ENCODE peak calls at places on chromosomes 12 and 14, in six cellular contexts. S, X, T, E, O and V are unnamed samples.

GRCh38 chr14:23047042-23047634 is 5.1 kb downstream of the PSMB11 start:
- DNase-seq in E (no peak), S (no peak), X (peak), T (no peak), O (no peak), V (no peak)

GRCh38 chr14:102248121-102248520 is 56.8 kb downstream of the MOK start:
- DNase-seq in E (no peak), O (no peak), X (peak), T (no peak), S (no peak), V (no peak)

GRCh38 chr12:48986720-48987291 is 8.7 kb downstream of the WNT1 start:
- DNase-seq in T (no peak), S (no peak), E (no peak), X (no peak), O (no peak), V (no peak)

GRCh38 chr12:806116-806805 is 53.9 kb downstream of the WNK1 start:
- DNase-seq in T (no peak), S (no peak), E (no peak), O (no peak), X (peak), V (peak)

GRCh38 chr12:57888407-57889157 is 42.1 kb upstream of the CTDSP2 start:
- DNase-seq in S (peak), X (no peak), T (no peak), E (no peak), O (no peak), V (peak)

GRCh38 chr12:62737615-62738014 is 197.3 kb downstream of the PPM1H start:
- DNase-seq in S (no peak), X (no peak), E (no peak), O (no peak), T (no peak), V (no peak)

GRCh38 chr12:7498832-7499231 is 4.7 kb downstream of the CD163 start:
- DNase-seq in T (no peak), S (peak), X (peak), O (no peak), E (no peak), V (peak)

GRCh38 chr12:117093918-117094630 is 5.1 kb downstream of the TESC start:
- DNase-seq in O (no peak), S (no peak), E (no peak), X (no peak), T (no peak), V (no peak)

GRCh38 chr12:110739894-110740293 is 2.8 kb downstream of the PPP1CC start:
- DNase-seq in S (no peak), T (no peak), X (no peak), O (no peak), E (no peak), V (no peak)

GRCh38 chr12:122862110-122862634 is 26.9 kb downstream of the HIP1R start:
- DNase-seq in S (no peak), O (no peak), T (no peak), X (no peak), E (no peak), V (no peak)

GRCh38 chr12:68236421-68237059 is 10.9 kb upstream of the IL26 start:
- DNase-seq in O (no peak), T (no peak), S (no peak), X (no peak), E (peak), V (no peak)

GRCh38 chr12:19010087-19010486 is 119.4 kb upstream of the PLEKHA5 start:
- DNase-seq in S (no peak), E (no peak), X (no peak), O (no peak), T (no peak), V (no peak)

GRCh38 chr14:74932401-74932901 is 9.4 kb upstream of the RPS6KL1 start:
- DNase-seq in S (no peak), X (peak), E (no peak), O (no peak), T (no peak), V (no peak)